ENCODE peak calls at places on chromosomes 7 and 10, in five cellular contexts. O is fibroblast of the aortic adventitia, V is Peyer's patch, G is cardiac fibroblast, Z is cardiac muscle cell. P is an unnamed sample.

GRCh38 chr10:10677479-10677878 is 340.2 kb upstream of the CELF2 start:
- DNase-seq in V (no peak), Z (peak; percentile 69), O (peak; percentile 84), G (peak; percentile 90), P (no peak)

GRCh38 chr7:2082357-2083038 is 150.2 kb downstream of the MAD1L1 start:
- DNase-seq in Z (peak; percentile 72), G (peak; percentile 73), V (no peak), O (peak; percentile 76), P (no peak)

GRCh38 chr7:74092964-74093339 is 9.3 kb downstream of the LIMK1 start:
- DNase-seq in O (no peak), Z (no peak), V (no peak), G (peak; percentile 33), P (no peak)

GRCh38 chr10:103493911-103494877 is 689 bp downstream of the NEURL1 start:
- DNase-seq in O (no peak), G (no peak), Z (peak; percentile 30), V (peak; percentile 56), P (no peak)

GRCh38 chr7:130008941-130009847 is 42.0 kb downstream of the ZC3HC1 start:
- DNase-seq in G (peak; percentile 74), V (peak; percentile 51), Z (no peak), O (peak; percentile 45), P (no peak)

GRCh38 chr10:87841215-87841614 is 22.1 kb downstream of the KLLN start:
- DNase-seq in O (peak; percentile 14), V (no peak), Z (no peak), G (peak; percentile 29), P (no peak)

GRCh38 chr7:33278095-33278494 is 148.7 kb downstream of the BBS9 start:
- DNase-seq in Z (no peak), G (no peak), O (no peak), V (no peak), P (no peak)

GRCh38 chr7:74069790-74070618 is 13.6 kb upstream of the LIMK1 start:
- DNase-seq in G (no peak), O (no peak), V (peak; percentile 11), Z (no peak), P (no peak)

GRCh38 chr10:3372284-3372683 is 199.7 kb upstream of the PITRM1 start:
- DNase-seq in Z (no peak), V (no peak), O (peak; percentile 69), G (peak; percentile 32), P (no peak)

GRCh38 chr7:159030490-159031134 is 114.1 kb downstream of the VIPR2 start:
- DNase-seq in V (peak; percentile 67), Z (peak; percentile 70), G (no peak), O (no peak), P (peak; percentile 81)

GRCh38 chr7:87364246-87364645 is 18.8 kb downstream of the CROT start:
- DNase-seq in G (no peak), V (no peak), Z (no peak), O (no peak), P (no peak)

GRCh38 chr7:136728945-136729344 is 139.5 kb upstream of the CHRM2 start:
- DNase-seq in O (no peak), Z (no peak), G (no peak), V (no peak), P (no peak)

GRCh38 chr10:19816420-19817250 is at the start of gene PLXDC2:
- DNase-seq in G (peak; percentile 60), O (peak; percentile 51), V (peak; percentile 71), Z (peak; percentile 73), P (peak; percentile 82)

GRCh38 chr10:69662901-69663300 is 32.9 kb downstream of the FAM241B start:
- DNase-seq in O (no peak), V (no peak), G (no peak), Z (no peak), P (no peak)

GRCh38 chr10:107576746-107577145 is 412.2 kb upstream of the SORCS1 start:
- DNase-seq in Z (peak; percentile 6), O (no peak), V (no peak), G (no peak), P (no peak)

GRCh38 chr10:31288001-31288400 is 31.0 kb upstream of the ZEB1 start:
- DNase-seq in G (no peak), V (no peak), Z (no peak), O (peak; percentile 34), P (no peak)

GRCh38 chr10:28535846-28536245 is 2.9 kb downstream of the WAC start:
- DNase-seq in V (no peak), G (no peak), O (no peak), Z (no peak), P (no peak)
- H3K4me3 ChIP-seq in V (no peak overlapping the region), G (no peak overlapping the region), O (no peak overlapping the region), Z (peak overlapping the region; percentile 79), P (no peak overlapping the region)

GRCh38 chr10:75724047-75724446 is 292.6 kb downstream of the LRMDA start:
- DNase-seq in Z (no peak), V (no peak), O (no peak), G (no peak), P (no peak)
- H3K4me3 ChIP-seq in Z (no peak overlapping the region), V (no peak overlapping the region), O (no peak overlapping the region), G (no peak overlapping the region), P (no peak overlapping the region)

GRCh38 chr7:22193361-22194016 is 163.5 kb downstream of the RAPGEF5 start:
- DNase-seq in O (peak; percentile 51), V (no peak), Z (peak; percentile 79), G (peak; percentile 14), P (no peak)
- H3K4me3 ChIP-seq in O (peak overlapping the region; percentile 49), V (no peak overlapping the region), Z (peak overlapping the region; percentile 23), G (peak overlapping the region; percentile 12), P (peak overlapping the region; percentile 64)

GRCh38 chr7:47992446-47992845 is 13.0 kb upstream of the HUS1 start:
- DNase-seq in G (no peak), O (no peak), V (no peak), Z (no peak), P (no peak)
- H3K4me3 ChIP-seq in G (no peak overlapping the region), O (no peak overlapping the region), V (peak overlapping the region; percentile 48), Z (no peak overlapping the region), P (no peak overlapping the region)

GRCh38 chr10:44980309-44981171 is 1.9 kb upstream of the DEPP1 start:
- DNase-seq in O (no peak), V (no peak), Z (no peak), G (no peak), P (no peak)
- H3K4me3 ChIP-seq in O (no peak overlapping the region), V (no peak overlapping the region), Z (no peak overlapping the region), G (no peak overlapping the region), P (peak overlapping the region; percentile 15)

GRCh38 chr7:89780291-89780690 is 374.0 kb upstream of the STEAP1 start:
- DNase-seq in V (no peak), O (no peak), Z (no peak), G (no peak), P (no peak)
- H3K4me3 ChIP-seq in V (no peak overlapping the region), O (no peak overlapping the region), Z (no peak overlapping the region), G (no peak overlapping the region), P (no peak overlapping the region)

DNA sequence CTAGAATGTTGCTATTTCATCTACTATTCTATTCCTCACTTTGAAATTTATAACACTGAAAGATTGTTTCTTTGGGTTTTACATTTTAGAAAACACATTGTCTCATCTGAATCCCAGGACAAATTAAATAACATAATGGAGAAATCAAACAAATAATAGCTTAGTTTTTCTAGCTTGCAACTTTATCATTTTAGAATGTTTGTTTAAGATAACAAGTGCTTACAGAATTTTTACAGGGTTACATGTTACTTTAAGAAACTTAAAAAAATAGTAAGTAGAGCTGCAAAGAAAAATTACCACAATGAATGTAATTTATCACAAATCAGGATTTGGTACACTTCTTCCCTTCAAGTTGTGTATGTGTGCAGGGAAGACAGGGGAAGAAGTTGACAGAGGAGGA is 11.3 kb downstream of the CAV2 start:
- DNase-seq in G (no peak), V (no peak), Z (no peak), O (no peak), P (no peak)
- H3K4me3 ChIP-seq in G (no peak overlapping the region), V (no peak overlapping the region), Z (no peak overlapping the region), O (no peak overlapping the region), P (no peak overlapping the region)

P was measured in coronary artery.